ENCODE peak calls at places on chromosomes 5 and 9, in ten cellular contexts. O is cardiac muscle cell; S is astrocyte of the spinal cord; F is GM12891; V is GM04504; E is naive thymus-derived CD8-positive, alpha-beta T cell; Z is Kasumi-1; T is HFFc6; H is SW 1271; C is Right ventricle myocardium superior. G is an unnamed sample.

GRCh38 chr9:137373611-137373980 is 49.4 kb downstream of the EXD3 start:
- DNase-seq in O (no peak), S (no peak), F (no peak), V (no peak), E (peak; percentile 48), Z (no peak), T (no peak), H (no peak), C (peak; percentile 33), G (no peak)

GRCh38 chr5:51326844-51327243 is 56.4 kb upstream of the ISL1 start:
- DNase-seq in O (no peak), S (no peak), F (no peak), V (no peak), E (no peak), Z (no peak), T (no peak), H (no peak), C (no peak), G (no peak)

GRCh38 chr9:137150485-137151060 is 11.6 kb downstream of the GRIN1 start:
- DNase-seq in O (no peak), S (peak; percentile 29), F (peak; percentile 71), V (no peak), E (no peak), Z (peak; percentile 39), T (no peak), H (no peak), C (no peak), G (no peak)

GRCh38 chr5:158155811-158156495 is 297.0 kb upstream of the CLINT1 start:
- DNase-seq in O (no peak), S (no peak), F (no peak), V (no peak), E (no peak), Z (no peak), T (no peak), H (no peak), C (no peak), G (no peak)

GRCh38 chr5:150522504-150523464 is 14.9 kb downstream of the NDST1 start:
- DNase-seq in O (no peak), S (no peak), F (no peak), V (no peak), E (no peak), Z (no peak), T (no peak), H (no peak), C (peak; percentile 78), G (no peak)

GRCh38 chr5:147432323-147432722 is 77.5 kb downstream of the DPYSL3 start:
- DNase-seq in O (no peak), S (no peak), F (no peak), V (no peak), E (no peak), Z (no peak), T (no peak), H (no peak), C (no peak), G (no peak)

GRCh38 chr5:78008356-78008967 is 232.3 kb upstream of the TBCA start:
- DNase-seq in O (peak; percentile 70), S (peak; percentile 56), F (no peak), V (no peak), E (no peak), Z (peak; percentile 70), T (peak; percentile 37), H (no peak), C (no peak), G (peak; percentile 31)

GRCh38 chr5:90562331-90562730 is 3.7 kb downstream of the ADGRV1 start:
- DNase-seq in O (no peak), S (no peak), F (no peak), V (no peak), E (no peak), Z (no peak), T (no peak), H (no peak), C (no peak), G (peak; percentile 46)

GRCh38 chr5:131825404-131826013 is 28.7 kb upstream of the FNIP1 start:
- DNase-seq in O (peak; percentile 1), S (no peak), F (no peak), V (no peak), E (no peak), Z (no peak), T (no peak), H (no peak), C (no peak), G (no peak)

GRCh38 chr9:118640836-118641557 is 728.2 kb downstream of the BRINP1 start:
- DNase-seq in O (no peak), S (peak; percentile 40), F (no peak), V (no peak), E (no peak), Z (no peak), T (peak; percentile 19), H (no peak), C (no peak), G (no peak)

GRCh38 chr9:134544388-134545212 is 97.0 kb upstream of the COL5A1 start:
- DNase-seq in O (peak; percentile 83), S (peak; percentile 78), F (no peak), V (peak; percentile 53), E (peak; percentile 46), Z (no peak), T (peak; percentile 52), H (no peak), C (no peak), G (peak; percentile 68)

GRCh38 chr5:5103249-5103648 is 36.9 kb upstream of the ADAMTS16 start:
- DNase-seq in O (no peak), S (peak; percentile 50), F (no peak), V (no peak), E (no peak), Z (no peak), T (no peak), H (no peak), C (no peak), G (peak; percentile 40)

GRCh38 chr9:91162311-91162710 is 199.4 kb downstream of the AUH start:
- DNase-seq in O (no peak), S (peak; percentile 37), F (no peak), V (no peak), E (peak; percentile 15), Z (no peak), T (peak; percentile 37), H (no peak), C (no peak), G (no peak)

GRCh38 chr5:15993334-15993733 is 186.3 kb downstream of the MARCHF11 start:
- DNase-seq in O (peak; percentile 41), S (peak; percentile 33), F (no peak), V (no peak), E (no peak), Z (no peak), T (peak; percentile 51), H (peak; percentile 46), C (no peak), G (no peak)

GRCh38 chr5:176389114-176389768 is 690 bp downstream of the HIGD2A start:
- DNase-seq in O (no peak), S (no peak), F (peak; percentile 49), V (no peak), E (no peak), Z (no peak), T (no peak), H (peak; percentile 78), C (no peak), G (peak; percentile 45)

GRCh38 chr9:96186601-96187011 is 115.4 kb downstream of the HSD17B3 start:
- DNase-seq in O (peak; percentile 28), S (peak; percentile 3), F (no peak), V (no peak), E (no peak), Z (no peak), T (no peak), H (no peak), C (no peak), G (peak; percentile 67)

GRCh38 chr9:2138646-2139045 is 123.5 kb downstream of the SMARCA2 start:
- DNase-seq in O (no peak), S (no peak), F (no peak), V (no peak), E (no peak), Z (no peak), T (no peak), H (no peak), C (no peak), G (no peak)

GRCh38 chr5:67693956-67694564 is 497.5 kb upstream of the CD180 start:
- DNase-seq in O (peak; percentile 68), S (peak; percentile 14), F (no peak), V (peak; percentile 31), E (no peak), Z (no peak), T (peak; percentile 6), H (no peak), C (peak; percentile 78), G (no peak)

GRCh38 chr9:24516463-24516862 is 29.2 kb downstream of the IZUMO3 start:
- DNase-seq in O (no peak), S (peak; percentile 2), F (no peak), V (no peak), E (no peak), Z (no peak), T (no peak), H (no peak), C (no peak), G (no peak)

GRCh38 chr5:152673601-152674000 is 268.5 kb upstream of the NMUR2 start:
- DNase-seq in O (no peak), S (no peak), F (no peak), V (no peak), E (no peak), Z (no peak), T (no peak), H (no peak), C (no peak), G (no peak)

GRCh38 chr5:58069846-58070245 is 390.0 kb downstream of the PLK2 start:
- DNase-seq in O (no peak), S (no peak), F (no peak), V (no peak), E (no peak), Z (no peak), T (no peak), H (no peak), C (no peak), G (no peak)

GRCh38 chr5:140310434-140310833 is 7.5 kb upstream of the PFDN1 start:
- DNase-seq in O (no peak), S (no peak), F (no peak), V (no peak), E (no peak), Z (no peak), T (no peak), H (no peak), C (no peak), G (no peak)

GRCh38 chr5:79418276-79418675 is 95.7 kb downstream of the HOMER1 start:
- DNase-seq in O (peak; percentile 14), S (peak; percentile 6), F (no peak), V (no peak), E (no peak), Z (no peak), T (no peak), H (no peak), C (no peak), G (no peak)

GRCh38 chr5:36364473-36364872 is 62.8 kb upstream of the RANBP3L start:
- DNase-seq in O (no peak), S (no peak), F (no peak), V (no peak), E (no peak), Z (no peak), T (no peak), H (no peak), C (no peak), G (no peak)

GRCh38 chr9:129918296-129918950 is 83.2 kb downstream of the USP20 start:
- DNase-seq in O (no peak), S (no peak), F (no peak), V (no peak), E (no peak), Z (no peak), T (no peak), H (no peak), C (no peak), G (no peak)

GRCh38 chr9:102867488-102867887 is 127.6 kb upstream of the CYLC2 start:
- DNase-seq in O (no peak), S (peak; percentile 64), F (no peak), V (no peak), E (no peak), Z (no peak), T (no peak), H (peak; percentile 81), C (peak; percentile 25), G (peak; percentile 10)

GRCh38 chr9:1231998-1232919 is 182.1 kb downstream of the DMRT2 start:
- DNase-seq in O (peak; percentile 91), S (peak; percentile 55), F (no peak), V (peak; percentile 67), E (no peak), Z (peak; percentile 0), T (peak; percentile 84), H (no peak), C (peak; percentile 74), G (peak; percentile 78)

GRCh38 chr9:129835860-129836223 is 584 bp downstream of the USP20 start:
- DNase-seq in O (no peak), S (no peak), F (no peak), V (no peak), E (no peak), Z (no peak), T (peak; percentile 37), H (no peak), C (no peak), G (no peak)

G was measured in H4.